ENCODE peak calls at places on chromosomes 1 and 21, in seven cellular contexts. One of them, this sample, is unnamed.
A peak's percentile ranks its signal among the peaks of the same experiment; 100 is the strongest.

GRCh38 chr21:26686278-26686677 is 113.2 kb upstream of the CYYR1 start:
- DNase-seq in neural crest cell: no peak
- DNase-seq in lower leg skin: no peak
- DNase-seq in CD8-positive, alpha-beta T cell: peak; percentile 24
- DNase-seq in K562: no peak
- DNase-seq in HFFc6: peak; percentile 3
- DNase-seq in prostate gland: no peak
- DNase-seq in this sample: no peak

GRCh38 chr1:180397190-180397589 is 105.2 kb downstream of the ACBD6 start:
- DNase-seq in HFFc6: no peak
- DNase-seq in neural crest cell: no peak
- DNase-seq in K562: no peak
- DNase-seq in lower leg skin: no peak
- DNase-seq in prostate gland: no peak
- DNase-seq in CD8-positive, alpha-beta T cell: no peak
- DNase-seq in this sample: no peak

GRCh38 chr21:31546402-31547155 is 112.9 kb upstream of the SOD1 start:
- DNase-seq in HFFc6: no peak
- DNase-seq in prostate gland: no peak
- DNase-seq in neural crest cell: no peak
- DNase-seq in CD8-positive, alpha-beta T cell: no peak
- DNase-seq in K562: no peak
- DNase-seq in lower leg skin: no peak
- DNase-seq in this sample: no peak

GRCh38 chr1:232142403-232143314 is 487.3 kb downstream of the SIPA1L2 start:
- DNase-seq in K562: no peak
- DNase-seq in CD8-positive, alpha-beta T cell: no peak
- DNase-seq in prostate gland: peak; percentile 21
- DNase-seq in lower leg skin: no peak
- DNase-seq in neural crest cell: no peak
- DNase-seq in HFFc6: peak; percentile 82
- DNase-seq in this sample: no peak

GRCh38 chr1:237448042-237448441 is 406.1 kb downstream of the RYR2 start:
- DNase-seq in K562: no peak
- DNase-seq in lower leg skin: no peak
- DNase-seq in CD8-positive, alpha-beta T cell: no peak
- DNase-seq in prostate gland: no peak
- DNase-seq in neural crest cell: no peak
- DNase-seq in HFFc6: no peak
- DNase-seq in this sample: no peak

GRCh38 chr1:234960722-234961467 is 167.7 kb downstream of the TOMM20 start:
- DNase-seq in prostate gland: peak; percentile 77
- DNase-seq in K562: peak; percentile 44
- DNase-seq in CD8-positive, alpha-beta T cell: no peak
- DNase-seq in lower leg skin: peak; percentile 82
- DNase-seq in HFFc6: no peak
- DNase-seq in neural crest cell: no peak
- DNase-seq in this sample: no peak

GRCh38 chr1:245155186-245156040 is 628 bp downstream of the KIF26B start:
- DNase-seq in K562: peak; percentile 31
- DNase-seq in HFFc6: peak; percentile 25
- DNase-seq in lower leg skin: peak; percentile 80
- DNase-seq in neural crest cell: peak; percentile 30
- DNase-seq in prostate gland: no peak
- DNase-seq in CD8-positive, alpha-beta T cell: no peak
- DNase-seq in this sample: peak; percentile 33

GRCh38 chr1:242770366-242770765 is 245.9 kb upstream of the PLD5 start:
- DNase-seq in neural crest cell: no peak
- DNase-seq in K562: no peak
- DNase-seq in prostate gland: no peak
- DNase-seq in HFFc6: no peak
- DNase-seq in lower leg skin: no peak
- DNase-seq in CD8-positive, alpha-beta T cell: no peak
- DNase-seq in this sample: no peak

GRCh38 chr21:36207577-36208320 is 51.1 kb downstream of the DOP1B start:
- DNase-seq in CD8-positive, alpha-beta T cell: no peak
- DNase-seq in prostate gland: no peak
- DNase-seq in HFFc6: peak; percentile 70
- DNase-seq in neural crest cell: no peak
- DNase-seq in K562: no peak
- DNase-seq in lower leg skin: no peak
- DNase-seq in this sample: no peak

GRCh38 chr1:194420706-194421105 is 1234.3 kb upstream of the B3GALT2 start:
- DNase-seq in lower leg skin: no peak
- DNase-seq in neural crest cell: no peak
- DNase-seq in prostate gland: no peak
- DNase-seq in HFFc6: no peak
- DNase-seq in CD8-positive, alpha-beta T cell: no peak
- DNase-seq in K562: no peak
- DNase-seq in this sample: no peak

GRCh38 chr1:246012271-246012854 is 494.7 kb downstream of the SMYD3 start:
- DNase-seq in CD8-positive, alpha-beta T cell: no peak
- DNase-seq in lower leg skin: no peak
- DNase-seq in K562: peak; percentile 62
- DNase-seq in prostate gland: no peak
- DNase-seq in HFFc6: peak; percentile 19
- DNase-seq in neural crest cell: peak; percentile 9
- DNase-seq in this sample: peak; percentile 23

GRCh38 chr21:41932191-41932575 is 21.6 kb downstream of the C2CD2 start:
- DNase-seq in HFFc6: peak; percentile 91
- DNase-seq in neural crest cell: no peak
- DNase-seq in prostate gland: no peak
- DNase-seq in CD8-positive, alpha-beta T cell: no peak
- DNase-seq in K562: no peak
- DNase-seq in lower leg skin: no peak
- DNase-seq in this sample: no peak

GRCh38 chr1:151457911-151458882 is 1.1 kb downstream of the POGZ start:
- DNase-seq in neural crest cell: peak; percentile 41
- DNase-seq in HFFc6: peak; percentile 90
- DNase-seq in prostate gland: peak; percentile 47
- DNase-seq in CD8-positive, alpha-beta T cell: peak; percentile 71
- DNase-seq in lower leg skin: peak; percentile 92
- DNase-seq in K562: peak; percentile 86
- DNase-seq in this sample: peak; percentile 65

GRCh38 chr1:10730985-10731384 is 65.5 kb downstream of the CASZ1 start:
- DNase-seq in CD8-positive, alpha-beta T cell: no peak
- DNase-seq in prostate gland: no peak
- DNase-seq in K562: no peak
- DNase-seq in neural crest cell: no peak
- DNase-seq in HFFc6: peak; percentile 66
- DNase-seq in lower leg skin: no peak
- DNase-seq in this sample: no peak

GRCh38 chr1:159854101-159854692 is 8.3 kb downstream of the VSIG8 start:
- DNase-seq in neural crest cell: peak; percentile 32
- DNase-seq in CD8-positive, alpha-beta T cell: no peak
- DNase-seq in lower leg skin: peak; percentile 93
- DNase-seq in prostate gland: peak; percentile 54
- DNase-seq in HFFc6: no peak
- DNase-seq in K562: no peak
- DNase-seq in this sample: peak; percentile 45

GRCh38 chr21:35476616-35477395 is 427.7 kb upstream of the RUNX1 start:
- DNase-seq in HFFc6: peak; percentile 55
- DNase-seq in prostate gland: no peak
- DNase-seq in CD8-positive, alpha-beta T cell: no peak
- DNase-seq in neural crest cell: no peak
- DNase-seq in K562: no peak
- DNase-seq in lower leg skin: no peak
- DNase-seq in this sample: no peak

GRCh38 chr1:6180215-6180577 is at the start of gene CHD5:
- DNase-seq in HFFc6: no peak
- DNase-seq in K562: no peak
- DNase-seq in neural crest cell: no peak
- DNase-seq in CD8-positive, alpha-beta T cell: peak; percentile 46
- DNase-seq in prostate gland: no peak
- DNase-seq in lower leg skin: no peak
- DNase-seq in this sample: no peak

GRCh38 chr1:244095523-244095911 is 44.4 kb downstream of the ZBTB18 start:
- DNase-seq in CD8-positive, alpha-beta T cell: no peak
- DNase-seq in lower leg skin: no peak
- DNase-seq in neural crest cell: no peak
- DNase-seq in prostate gland: no peak
- DNase-seq in K562: no peak
- DNase-seq in HFFc6: no peak
- DNase-seq in this sample: no peak

GRCh38 chr1:22290611-22291010 is 147.7 kb upstream of the WNT4 start:
- DNase-seq in HFFc6: no peak
- DNase-seq in lower leg skin: peak; percentile 57
- DNase-seq in CD8-positive, alpha-beta T cell: no peak
- DNase-seq in neural crest cell: no peak
- DNase-seq in K562: no peak
- DNase-seq in prostate gland: no peak
- DNase-seq in this sample: no peak

GRCh38 chr1:226730064-226730463 is 9.0 kb downstream of the ITPKB start:
- DNase-seq in lower leg skin: no peak
- DNase-seq in prostate gland: no peak
- DNase-seq in HFFc6: no peak
- DNase-seq in K562: no peak
- DNase-seq in CD8-positive, alpha-beta T cell: peak; percentile 19
- DNase-seq in neural crest cell: no peak
- DNase-seq in this sample: no peak

GRCh38 chr1:102191723-102192122 is 195.0 kb upstream of the OLFM3 start:
- DNase-seq in CD8-positive, alpha-beta T cell: no peak
- DNase-seq in lower leg skin: no peak
- DNase-seq in K562: no peak
- DNase-seq in prostate gland: no peak
- DNase-seq in neural crest cell: peak; percentile 5
- DNase-seq in HFFc6: no peak
- DNase-seq in this sample: peak; percentile 38

GRCh38 chr1:186828612-186829542 is at the start of gene PLA2G4A:
- DNase-seq in prostate gland: peak; percentile 47
- DNase-seq in lower leg skin: peak; percentile 86
- DNase-seq in K562: no peak
- DNase-seq in neural crest cell: no peak
- DNase-seq in HFFc6: peak; percentile 52
- DNase-seq in CD8-positive, alpha-beta T cell: no peak
- DNase-seq in this sample: peak; percentile 7

GRCh38 chr1:6148497-6149241 is 31.5 kb downstream of the CHD5 start:
- DNase-seq in neural crest cell: peak; percentile 58
- DNase-seq in K562: peak; percentile 98
- DNase-seq in HFFc6: no peak
- DNase-seq in lower leg skin: no peak
- DNase-seq in prostate gland: peak; percentile 27
- DNase-seq in CD8-positive, alpha-beta T cell: peak; percentile 60
- DNase-seq in this sample: peak; percentile 77

GRCh38 chr1:203000217-203000944 is 6.8 kb upstream of the TMEM183A start:
- DNase-seq in K562: no peak
- DNase-seq in lower leg skin: no peak
- DNase-seq in prostate gland: no peak
- DNase-seq in CD8-positive, alpha-beta T cell: no peak
- DNase-seq in HFFc6: no peak
- DNase-seq in neural crest cell: no peak
- DNase-seq in this sample: no peak
- TF ChIP-seq CTCF in K562: no peak
- TF ChIP-seq CTCF in lower leg skin: no peak
- TF ChIP-seq CTCF in prostate gland: no peak
- TF ChIP-seq CTCF in CD8-positive, alpha-beta T cell: no peak
- TF ChIP-seq CTCF in HFFc6: no peak
- TF ChIP-seq CTCF in neural crest cell: no peak
- TF ChIP-seq CTCF in this sample: no peak

DNA sequence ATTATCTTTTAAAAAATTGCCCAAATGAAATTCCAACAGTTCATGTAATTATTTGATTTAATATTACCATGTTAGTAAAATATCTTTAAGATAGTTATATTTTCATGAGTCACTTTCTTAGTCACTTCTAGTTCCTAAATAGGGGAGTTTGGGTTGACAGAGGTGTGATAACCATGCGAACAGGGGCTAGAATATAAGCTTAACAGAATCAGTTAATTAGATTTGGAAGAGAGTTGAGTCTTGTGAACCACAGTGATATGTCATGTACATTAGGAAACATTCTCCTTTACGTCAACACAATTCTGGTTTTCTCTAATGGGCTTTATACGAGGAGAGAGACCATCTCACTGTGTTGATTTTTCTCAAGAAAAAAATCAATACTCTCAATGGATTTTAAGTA is 64.8 kb upstream of the ZNF281 start:
- DNase-seq in neural crest cell: no peak
- DNase-seq in CD8-positive, alpha-beta T cell: no peak
- DNase-seq in prostate gland: no peak
- DNase-seq in HFFc6: no peak
- DNase-seq in lower leg skin: no peak
- DNase-seq in K562: no peak
- DNase-seq in this sample: no peak
- TF ChIP-seq CTCF in neural crest cell: no peak
- TF ChIP-seq CTCF in CD8-positive, alpha-beta T cell: no peak
- TF ChIP-seq CTCF in prostate gland: no peak
- TF ChIP-seq CTCF in HFFc6: no peak
- TF ChIP-seq CTCF in lower leg skin: no peak
- TF ChIP-seq CTCF in K562: no peak
- TF ChIP-seq CTCF in this sample: no peak

DNA sequence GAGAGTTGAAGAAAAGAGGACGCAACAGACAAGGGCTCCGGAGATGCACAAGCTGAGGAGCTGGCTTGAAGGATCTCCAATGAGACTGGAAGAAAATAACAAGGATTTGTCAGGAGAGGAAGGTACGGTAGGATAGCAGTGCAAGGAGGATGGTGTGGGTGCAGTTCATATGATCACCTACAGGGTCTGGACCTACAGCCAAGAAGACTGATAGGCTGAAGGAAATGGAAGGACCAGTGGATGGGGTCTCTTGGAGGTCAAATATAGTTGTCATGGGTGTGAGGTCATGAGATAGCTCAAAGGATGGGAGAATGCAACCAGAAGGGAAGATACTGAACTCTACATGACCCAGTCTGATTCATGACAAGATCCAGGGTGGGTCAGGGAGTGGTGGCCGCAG is 15.2 kb upstream of the KANK4 start:
- DNase-seq in HFFc6: no peak
- DNase-seq in neural crest cell: no peak
- DNase-seq in K562: peak; percentile 15
- DNase-seq in lower leg skin: no peak
- DNase-seq in CD8-positive, alpha-beta T cell: no peak
- DNase-seq in prostate gland: no peak
- DNase-seq in this sample: no peak
- TF ChIP-seq CTCF in HFFc6: peak; percentile 30
- TF ChIP-seq CTCF in neural crest cell: peak; percentile 42
- TF ChIP-seq CTCF in K562: peak; percentile 21
- TF ChIP-seq CTCF in lower leg skin: no peak
- TF ChIP-seq CTCF in CD8-positive, alpha-beta T cell: no peak
- TF ChIP-seq CTCF in prostate gland: no peak
- TF ChIP-seq CTCF in this sample: peak; percentile 45

DNA sequence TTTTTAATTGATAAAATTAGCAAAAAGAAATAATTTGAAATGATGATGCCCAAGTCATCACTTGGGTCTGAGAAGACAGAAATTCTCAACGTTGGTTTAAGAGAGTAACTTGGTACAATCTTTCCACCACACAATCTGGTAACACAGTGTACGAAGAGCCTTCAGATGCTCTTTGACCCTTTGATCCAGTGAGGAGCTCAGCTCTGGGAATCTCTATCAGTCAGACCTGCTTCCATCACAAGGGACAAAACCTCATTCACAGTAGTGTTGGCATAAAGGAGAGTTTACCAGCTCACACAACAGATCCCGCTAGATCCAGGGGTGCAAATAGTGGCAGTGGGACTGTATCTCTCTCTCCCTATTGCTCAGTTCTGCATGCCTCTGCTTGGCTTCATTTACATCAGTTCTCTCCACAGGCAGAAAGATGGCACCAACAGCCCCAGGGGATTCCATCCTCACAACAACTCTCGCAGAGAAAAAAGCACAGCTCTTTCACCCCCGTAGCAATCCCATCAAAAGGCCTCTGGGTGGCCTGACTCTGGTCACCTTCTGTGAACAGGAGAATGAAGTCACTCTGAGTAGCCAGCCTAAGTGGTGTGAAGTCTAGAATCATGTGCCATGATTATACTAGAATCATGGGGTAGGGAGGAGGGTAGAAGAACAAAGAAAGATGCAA is 119.7 kb downstream of the ZNF281 start:
- DNase-seq in K562: peak; percentile 27
- DNase-seq in CD8-positive, alpha-beta T cell: no peak
- DNase-seq in HFFc6: peak; percentile 6
- DNase-seq in lower leg skin: no peak
- DNase-seq in neural crest cell: no peak
- DNase-seq in prostate gland: no peak
- DNase-seq in this sample: peak; percentile 21
- TF ChIP-seq CTCF in K562: peak; percentile 23
- TF ChIP-seq CTCF in CD8-positive, alpha-beta T cell: no peak
- TF ChIP-seq CTCF in HFFc6: peak; percentile 30
- TF ChIP-seq CTCF in lower leg skin: no peak
- TF ChIP-seq CTCF in neural crest cell: peak; percentile 25
- TF ChIP-seq CTCF in prostate gland: no peak
- TF ChIP-seq CTCF in this sample: peak; percentile 29